ENCODE peak calls at places on chromosome 3, in five cellular contexts. W is A549, V is hepatocyte, N is PC-9, J is K562. M is an unnamed sample.

GRCh38 chr3:107284570-107284969 is 92.7 kb upstream of the CCDC54 start:
- DNase-seq in V (no peak), N (no peak), J (no peak), W (no peak), M (no peak)

GRCh38 chr3:138687236-138687635 is 78.7 kb downstream of the FAIM start:
- DNase-seq in V (no peak), J (no peak), N (no peak), W (no peak), M (peak)

GRCh38 chr3:45497963-45498362 is 96.6 kb upstream of the LIMD1 start:
- DNase-seq in N (no peak), W (no peak), V (no peak), J (no peak), M (no peak)

GRCh38 chr3:115146032-115146417 is 1.1 kb downstream of the ZBTB20 start:
- DNase-seq in V (peak), J (peak), N (peak), W (peak), M (peak)

GRCh38 chr3:57627976-57628375 is 30.8 kb upstream of the ARF4 start:
- DNase-seq in W (no peak), N (no peak), V (no peak), J (no peak), M (peak)

GRCh38 chr3:99639579-99639978 is 1.2 kb downstream of the COL8A1 start:
- DNase-seq in V (no peak), W (no peak), J (no peak), N (no peak), M (no peak)

GRCh38 chr3:154973851-154974250 is 106.3 kb upstream of the MME start:
- DNase-seq in N (no peak), J (no peak), W (no peak), V (no peak), M (no peak)

GRCh38 chr3:108329947-108330346 is 33.6 kb downstream of the HHLA2 start:
- DNase-seq in J (no peak), N (no peak), W (no peak), V (no peak), M (no peak)

GRCh38 chr3:87047857-87048256 is 56.9 kb upstream of the VGLL3 start:
- DNase-seq in W (no peak), J (no peak), N (no peak), V (no peak), M (no peak)

GRCh38 chr3:149581681-149582349 is 76.0 kb downstream of the WWTR1 start:
- DNase-seq in J (peak), N (peak), V (peak), W (peak), M (peak)

GRCh38 chr3:52532838-52533622 is 627 bp downstream of the NT5DC2 start:
- DNase-seq in N (no peak), W (peak), J (peak), V (peak), M (peak)

GRCh38 chr3:187773233-187773962 is 28.1 kb upstream of the BCL6 start:
- DNase-seq in V (no peak), N (peak), W (no peak), J (no peak), M (no peak)

GRCh38 chr3:47065058-47065457 is 85.6 kb downstream of the NBEAL2 start:
- DNase-seq in J (no peak), W (no peak), V (no peak), N (no peak), M (peak)

GRCh38 chr3:79139395-79140060 is 628.3 kb downstream of the ROBO1 start:
- DNase-seq in V (no peak), W (no peak), N (no peak), J (no peak), M (no peak)

GRCh38 chr3:64578384-64578783 is 109.4 kb downstream of the ADAMTS9 start:
- DNase-seq in W (no peak), N (no peak), J (no peak), V (no peak), M (no peak)

GRCh38 chr3:50708620-50709019 is 33.9 kb downstream of the DOCK3 start:
- DNase-seq in J (no peak), V (peak), N (no peak), W (no peak), M (no peak)

GRCh38 chr3:197394464-197395321 is 96.3 kb upstream of the DLG1 start:
- DNase-seq in V (peak), W (no peak), N (peak), J (peak), M (peak)

GRCh38 chr3:132507657-132508056 is 89.4 kb upstream of the ACKR4 start:
- DNase-seq in N (no peak), W (no peak), V (no peak), J (no peak), M (no peak)

GRCh38 chr3:45551214-45552010 is 43.1 kb upstream of the LIMD1 start:
- DNase-seq in J (peak), W (no peak), N (peak), V (peak), M (peak)

GRCh38 chr3:4222574-4222973 is 80.6 kb upstream of the SETMAR start:
- DNase-seq in J (peak), N (no peak), V (no peak), W (no peak), M (no peak)

GRCh38 chr3:54188176-54188791 is 65.9 kb downstream of the CACNA2D3 start:
- DNase-seq in V (peak), N (no peak), J (peak), W (peak), M (no peak)
- H3K4me2 ChIP-seq in V (no peak), N (no peak), J (no peak), W (no peak), M (no peak)

GRCh38 chr3:102525624-102526023 is 90.8 kb downstream of the ZPLD1 start:
- DNase-seq in W (no peak), J (no peak), V (no peak), N (no peak), M (no peak)

GRCh38 chr3:102529452-102529851 is 94.6 kb downstream of the ZPLD1 start:
- DNase-seq in N (no peak), J (no peak), W (peak), V (peak), M (no peak)

GRCh38 chr3:102528727-102529126 is 93.9 kb downstream of the ZPLD1 start:
- DNase-seq in V (no peak), J (no peak), W (no peak), N (no peak), M (no peak)

GRCh38 chr3:102530443-102531195 is 95.8 kb downstream of the ZPLD1 start:
- DNase-seq in J (no peak), V (peak), W (no peak), N (peak), M (peak)

GRCh38 chr3:102526865-102527264 is 92.0 kb downstream of the ZPLD1 start:
- DNase-seq in N (no peak), W (no peak), V (no peak), J (no peak), M (no peak)
- H3K4me2 ChIP-seq in N (no peak), W (no peak), V (no peak), J (no peak), M (no peak)

DNA sequence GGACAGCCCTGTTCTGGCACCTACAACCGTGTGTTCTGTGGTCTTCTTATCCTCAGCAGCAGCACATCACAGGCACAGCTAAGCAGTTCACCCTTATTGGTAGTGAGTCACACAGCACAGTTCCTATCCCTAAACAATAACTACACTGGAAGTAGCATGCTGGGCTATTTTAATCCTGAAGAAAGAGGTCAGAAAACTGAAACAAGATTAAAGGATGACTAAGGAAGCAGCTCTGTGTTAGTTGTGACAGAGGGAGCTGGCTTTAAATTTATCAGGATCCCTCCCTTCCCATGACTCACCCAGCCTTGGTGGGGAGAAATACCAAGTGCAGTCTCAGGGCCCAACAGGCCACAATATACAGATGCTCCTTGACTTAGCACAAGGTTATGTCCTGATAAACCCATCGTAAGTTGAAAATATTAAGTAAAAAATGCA is 144.3 kb downstream of the ERC2 start:
- DNase-seq in V (peak), N (no peak), W (no peak), J (peak), M (no peak)
- H3K4me2 ChIP-seq in V (no peak), N (no peak), W (no peak), J (no peak), M (no peak)

DNA sequence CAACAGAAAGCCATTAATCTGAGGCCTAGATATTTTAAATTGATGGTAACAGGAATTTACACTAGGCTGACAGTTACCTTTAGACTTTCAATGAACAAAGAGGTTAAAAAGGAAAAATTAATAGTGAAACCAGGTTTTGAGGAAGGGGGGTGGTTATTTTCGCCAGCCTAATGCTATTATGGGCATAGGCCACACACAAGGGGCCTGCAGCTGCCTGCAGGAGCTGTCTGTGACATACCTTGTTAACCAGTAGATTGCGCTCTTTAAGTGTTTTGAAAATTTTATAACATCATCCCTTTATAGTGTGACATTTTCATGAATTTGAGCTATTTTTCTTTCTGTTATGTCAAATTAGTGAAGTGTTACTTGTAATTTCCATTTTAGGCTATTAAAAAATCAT is 48.6 kb upstream of the SEC22A start:
- DNase-seq in J (no peak), N (no peak), W (no peak), V (no peak), M (no peak)
- H3K4me2 ChIP-seq in J (no peak), N (no peak), W (no peak), V (no peak), M (no peak)

DNA sequence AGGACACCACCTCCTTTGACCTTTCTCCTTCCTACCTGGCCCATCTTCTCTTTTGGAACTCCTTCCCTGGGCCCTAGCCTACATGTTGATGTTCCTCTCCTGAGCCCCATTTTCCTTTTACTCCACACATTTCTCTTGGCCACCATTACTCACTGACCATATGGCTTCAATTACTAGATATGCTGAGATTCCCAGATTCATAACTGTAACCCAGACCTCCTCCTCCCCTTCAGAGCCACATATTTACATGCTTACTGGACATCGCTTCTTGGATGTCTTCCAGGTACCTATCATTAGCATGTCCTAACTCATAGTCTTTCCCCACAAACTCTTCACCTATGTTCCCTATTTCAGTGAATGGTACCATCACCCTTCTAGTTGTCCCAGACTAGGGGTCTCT is 24.4 kb upstream of the TRIM59 start:
- DNase-seq in V (no peak), W (no peak), N (no peak), J (no peak), M (peak)
- H3K4me2 ChIP-seq in V (no peak), W (no peak), N (no peak), J (no peak), M (peak)